ENCODE peak calls at places on chromosomes 7 and 10, in eight cellular contexts. One of them, this sample, is unnamed.

GRCh38 chr7:55570939-55571338 is 1.4 kb downstream of the VOPP1 start:
- DNase-seq in stimulated activated CD4-positive, alpha-beta T cell treated with anti-CD3 and anti-CD28 coated beads, Interleukin-4, amount 100 ng/mL, for 48 hours: no peak
- DNase-seq in cardiac septum: no peak
- DNase-seq in A549: no peak
- DNase-seq in spleen: no peak
- DNase-seq in GM13977: no peak
- DNase-seq in RWPE1: peak
- DNase-seq in KBM-7: no peak
- DNase-seq in this sample: no peak

GRCh38 chr7:102230593-102230992 is 56.1 kb upstream of the SH2B2 start:
- DNase-seq in stimulated activated CD4-positive, alpha-beta T cell treated with anti-CD3 and anti-CD28 coated beads, Interleukin-4, amount 100 ng/mL, for 48 hours: no peak
- DNase-seq in cardiac septum: no peak
- DNase-seq in A549: no peak
- DNase-seq in spleen: no peak
- DNase-seq in GM13977: no peak
- DNase-seq in RWPE1: peak
- DNase-seq in KBM-7: no peak
- DNase-seq in this sample: no peak

GRCh38 chr7:36021917-36022550 is 131.0 kb upstream of the EEPD1 start:
- DNase-seq in stimulated activated CD4-positive, alpha-beta T cell treated with anti-CD3 and anti-CD28 coated beads, Interleukin-4, amount 100 ng/mL, for 48 hours: no peak
- DNase-seq in cardiac septum: no peak
- DNase-seq in A549: no peak
- DNase-seq in spleen: no peak
- DNase-seq in GM13977: no peak
- DNase-seq in RWPE1: no peak
- DNase-seq in KBM-7: no peak
- DNase-seq in this sample: no peak

GRCh38 chr10:51527806-51528205 is 171.6 kb downstream of the CSTF2T start:
- DNase-seq in stimulated activated CD4-positive, alpha-beta T cell treated with anti-CD3 and anti-CD28 coated beads, Interleukin-4, amount 100 ng/mL, for 48 hours: no peak
- DNase-seq in cardiac septum: no peak
- DNase-seq in A549: no peak
- DNase-seq in spleen: no peak
- DNase-seq in GM13977: no peak
- DNase-seq in RWPE1: no peak
- DNase-seq in KBM-7: no peak
- DNase-seq in this sample: no peak

GRCh38 chr7:99272476-99273045 is at the start of gene MYH16:
- DNase-seq in stimulated activated CD4-positive, alpha-beta T cell treated with anti-CD3 and anti-CD28 coated beads, Interleukin-4, amount 100 ng/mL, for 48 hours: no peak
- DNase-seq in cardiac septum: no peak
- DNase-seq in A549: no peak
- DNase-seq in spleen: no peak
- DNase-seq in GM13977: no peak
- DNase-seq in RWPE1: peak
- DNase-seq in KBM-7: no peak
- DNase-seq in this sample: no peak

GRCh38 chr7:142879060-142879459 is 6.5 kb downstream of the TRPV6 start:
- DNase-seq in stimulated activated CD4-positive, alpha-beta T cell treated with anti-CD3 and anti-CD28 coated beads, Interleukin-4, amount 100 ng/mL, for 48 hours: no peak
- DNase-seq in cardiac septum: no peak
- DNase-seq in A549: no peak
- DNase-seq in spleen: no peak
- DNase-seq in GM13977: no peak
- DNase-seq in RWPE1: no peak
- DNase-seq in KBM-7: no peak
- DNase-seq in this sample: no peak

GRCh38 chr7:106282852-106283251 is 1.9 kb downstream of the NAMPT start:
- DNase-seq in stimulated activated CD4-positive, alpha-beta T cell treated with anti-CD3 and anti-CD28 coated beads, Interleukin-4, amount 100 ng/mL, for 48 hours: no peak
- DNase-seq in cardiac septum: no peak
- DNase-seq in A549: no peak
- DNase-seq in spleen: no peak
- DNase-seq in GM13977: no peak
- DNase-seq in RWPE1: no peak
- DNase-seq in KBM-7: no peak
- DNase-seq in this sample: no peak

GRCh38 chr7:121397346-121397745 is 1.2 kb upstream of the FAM3C start:
- DNase-seq in stimulated activated CD4-positive, alpha-beta T cell treated with anti-CD3 and anti-CD28 coated beads, Interleukin-4, amount 100 ng/mL, for 48 hours: no peak
- DNase-seq in cardiac septum: no peak
- DNase-seq in A549: no peak
- DNase-seq in spleen: no peak
- DNase-seq in GM13977: no peak
- DNase-seq in RWPE1: no peak
- DNase-seq in KBM-7: no peak
- DNase-seq in this sample: no peak

GRCh38 chr7:92790987-92791386 is 45.4 kb downstream of the CDK6 start:
- DNase-seq in stimulated activated CD4-positive, alpha-beta T cell treated with anti-CD3 and anti-CD28 coated beads, Interleukin-4, amount 100 ng/mL, for 48 hours: no peak
- DNase-seq in cardiac septum: no peak
- DNase-seq in A549: no peak
- DNase-seq in spleen: no peak
- DNase-seq in GM13977: no peak
- DNase-seq in RWPE1: no peak
- DNase-seq in KBM-7: no peak
- DNase-seq in this sample: no peak

GRCh38 chr7:125814030-125814535 is 884.5 kb upstream of the POT1 start:
- DNase-seq in stimulated activated CD4-positive, alpha-beta T cell treated with anti-CD3 and anti-CD28 coated beads, Interleukin-4, amount 100 ng/mL, for 48 hours: no peak
- DNase-seq in cardiac septum: no peak
- DNase-seq in A549: no peak
- DNase-seq in spleen: no peak
- DNase-seq in GM13977: no peak
- DNase-seq in RWPE1: no peak
- DNase-seq in KBM-7: no peak
- DNase-seq in this sample: no peak

GRCh38 chr10:79331709-79332108 is 15.6 kb upstream of the PPIF start:
- DNase-seq in stimulated activated CD4-positive, alpha-beta T cell treated with anti-CD3 and anti-CD28 coated beads, Interleukin-4, amount 100 ng/mL, for 48 hours: peak
- DNase-seq in cardiac septum: peak
- DNase-seq in A549: peak
- DNase-seq in spleen: peak
- DNase-seq in GM13977: peak
- DNase-seq in RWPE1: peak
- DNase-seq in KBM-7: peak
- DNase-seq in this sample: no peak

GRCh38 chr7:54955296-54955695 is 63.5 kb upstream of the EGFR start:
- DNase-seq in stimulated activated CD4-positive, alpha-beta T cell treated with anti-CD3 and anti-CD28 coated beads, Interleukin-4, amount 100 ng/mL, for 48 hours: no peak
- DNase-seq in cardiac septum: no peak
- DNase-seq in A549: no peak
- DNase-seq in spleen: no peak
- DNase-seq in GM13977: no peak
- DNase-seq in RWPE1: no peak
- DNase-seq in KBM-7: no peak
- DNase-seq in this sample: no peak

GRCh38 chr10:60162631-60163030 is 227.0 kb downstream of the ANK3 start:
- DNase-seq in stimulated activated CD4-positive, alpha-beta T cell treated with anti-CD3 and anti-CD28 coated beads, Interleukin-4, amount 100 ng/mL, for 48 hours: no peak
- DNase-seq in cardiac septum: no peak
- DNase-seq in A549: no peak
- DNase-seq in spleen: no peak
- DNase-seq in GM13977: no peak
- DNase-seq in RWPE1: no peak
- DNase-seq in KBM-7: no peak
- DNase-seq in this sample: no peak

GRCh38 chr10:114315566-114316420 is 76.7 kb downstream of the VWA2 start:
- DNase-seq in stimulated activated CD4-positive, alpha-beta T cell treated with anti-CD3 and anti-CD28 coated beads, Interleukin-4, amount 100 ng/mL, for 48 hours: no peak
- DNase-seq in cardiac septum: peak
- DNase-seq in A549: no peak
- DNase-seq in spleen: peak
- DNase-seq in GM13977: no peak
- DNase-seq in RWPE1: no peak
- DNase-seq in KBM-7: no peak
- DNase-seq in this sample: no peak

GRCh38 chr10:49289480-49289879 is 9.5 kb upstream of the C10orf71 start:
- DNase-seq in stimulated activated CD4-positive, alpha-beta T cell treated with anti-CD3 and anti-CD28 coated beads, Interleukin-4, amount 100 ng/mL, for 48 hours: no peak
- DNase-seq in cardiac septum: peak
- DNase-seq in A549: no peak
- DNase-seq in spleen: no peak
- DNase-seq in GM13977: no peak
- DNase-seq in RWPE1: no peak
- DNase-seq in KBM-7: no peak
- DNase-seq in this sample: no peak

GRCh38 chr10:8049874-8050560 is 4.5 kb upstream of the GATA3 start:
- DNase-seq in stimulated activated CD4-positive, alpha-beta T cell treated with anti-CD3 and anti-CD28 coated beads, Interleukin-4, amount 100 ng/mL, for 48 hours: no peak
- DNase-seq in cardiac septum: no peak
- DNase-seq in A549: peak
- DNase-seq in spleen: no peak
- DNase-seq in GM13977: peak
- DNase-seq in RWPE1: no peak
- DNase-seq in KBM-7: no peak
- DNase-seq in this sample: no peak

GRCh38 chr7:3336042-3336665 is 35.1 kb downstream of the SDK1 start:
- DNase-seq in stimulated activated CD4-positive, alpha-beta T cell treated with anti-CD3 and anti-CD28 coated beads, Interleukin-4, amount 100 ng/mL, for 48 hours: no peak
- DNase-seq in cardiac septum: no peak
- DNase-seq in A549: no peak
- DNase-seq in spleen: no peak
- DNase-seq in GM13977: no peak
- DNase-seq in RWPE1: no peak
- DNase-seq in KBM-7: no peak
- DNase-seq in this sample: no peak

GRCh38 chr10:58784361-58784760 is 271.7 kb downstream of the BICC1 start:
- DNase-seq in stimulated activated CD4-positive, alpha-beta T cell treated with anti-CD3 and anti-CD28 coated beads, Interleukin-4, amount 100 ng/mL, for 48 hours: no peak
- DNase-seq in cardiac septum: no peak
- DNase-seq in A549: no peak
- DNase-seq in spleen: no peak
- DNase-seq in GM13977: no peak
- DNase-seq in RWPE1: no peak
- DNase-seq in KBM-7: no peak
- DNase-seq in this sample: no peak

GRCh38 chr7:156618791-156619367 is 21.7 kb upstream of the RNF32 start:
- DNase-seq in stimulated activated CD4-positive, alpha-beta T cell treated with anti-CD3 and anti-CD28 coated beads, Interleukin-4, amount 100 ng/mL, for 48 hours: no peak
- DNase-seq in cardiac septum: no peak
- DNase-seq in A549: no peak
- DNase-seq in spleen: no peak
- DNase-seq in GM13977: no peak
- DNase-seq in RWPE1: no peak
- DNase-seq in KBM-7: no peak
- DNase-seq in this sample: no peak

GRCh38 chr7:8295638-8296361 is 33.8 kb upstream of the ICA1 start:
- DNase-seq in stimulated activated CD4-positive, alpha-beta T cell treated with anti-CD3 and anti-CD28 coated beads, Interleukin-4, amount 100 ng/mL, for 48 hours: peak
- DNase-seq in cardiac septum: no peak
- DNase-seq in A549: peak
- DNase-seq in spleen: no peak
- DNase-seq in GM13977: peak
- DNase-seq in RWPE1: peak
- DNase-seq in KBM-7: peak
- DNase-seq in this sample: no peak

GRCh38 chr10:36362257-36362656 is 720.2 kb upstream of the FZD8 start:
- DNase-seq in stimulated activated CD4-positive, alpha-beta T cell treated with anti-CD3 and anti-CD28 coated beads, Interleukin-4, amount 100 ng/mL, for 48 hours: no peak
- DNase-seq in cardiac septum: no peak
- DNase-seq in A549: no peak
- DNase-seq in spleen: no peak
- DNase-seq in GM13977: no peak
- DNase-seq in RWPE1: no peak
- DNase-seq in KBM-7: no peak
- DNase-seq in this sample: no peak

GRCh38 chr10:653991-654646 is 35.3 kb downstream of the DIP2C start:
- DNase-seq in stimulated activated CD4-positive, alpha-beta T cell treated with anti-CD3 and anti-CD28 coated beads, Interleukin-4, amount 100 ng/mL, for 48 hours: no peak
- DNase-seq in cardiac septum: no peak
- DNase-seq in A549: no peak
- DNase-seq in spleen: no peak
- DNase-seq in GM13977: no peak
- DNase-seq in RWPE1: no peak
- DNase-seq in KBM-7: no peak
- DNase-seq in this sample: no peak

This sample was measured in omental fat pad.